ENCODE peak calls at places on chromosome 22, in six cellular contexts. One of them, this sample, is unnamed.
A peak's percentile ranks its signal among the peaks of the same experiment; 100 is the strongest.

GRCh38 chr22:27996981-27997380 is 77.9 kb upstream of the PITPNB start:
- DNase-seq in activated CD8-positive, alpha-beta memory T cell treated with anti-CD3 and anti-CD28 coated beads, Interleukin-2, amount 50 U/mL, for 48 hours: no peak
- DNase-seq in RWPE1: no peak
- DNase-seq in ELF-1: no peak
- DNase-seq in A549: no peak
- DNase-seq in small intestine: no peak
- DNase-seq in this sample: no peak

GRCh38 chr22:45009881-45010531 is at the start of gene PHF21B:
- DNase-seq in activated CD8-positive, alpha-beta memory T cell treated with anti-CD3 and anti-CD28 coated beads, Interleukin-2, amount 50 U/mL, for 48 hours: peak; percentile 78
- DNase-seq in RWPE1: peak; percentile 19
- DNase-seq in ELF-1: peak; percentile 68
- DNase-seq in A549: peak; percentile 71
- DNase-seq in small intestine: no peak
- DNase-seq in this sample: no peak

GRCh38 chr22:47012589-47013365 is 250.3 kb downstream of the TBC1D22A start:
- DNase-seq in activated CD8-positive, alpha-beta memory T cell treated with anti-CD3 and anti-CD28 coated beads, Interleukin-2, amount 50 U/mL, for 48 hours: no peak
- DNase-seq in RWPE1: no peak
- DNase-seq in ELF-1: no peak
- DNase-seq in A549: no peak
- DNase-seq in small intestine: no peak
- DNase-seq in this sample: no peak

GRCh38 chr22:41290262-41291221 is 4.6 kb upstream of the RANGAP1 start:
- DNase-seq in activated CD8-positive, alpha-beta memory T cell treated with anti-CD3 and anti-CD28 coated beads, Interleukin-2, amount 50 U/mL, for 48 hours: no peak
- DNase-seq in RWPE1: peak; percentile 43
- DNase-seq in ELF-1: peak; percentile 82
- DNase-seq in A549: peak; percentile 44
- DNase-seq in small intestine: no peak
- DNase-seq in this sample: no peak

GRCh38 chr22:22091400-22091878 is 108.9 kb upstream of the TOP3B start:
- DNase-seq in activated CD8-positive, alpha-beta memory T cell treated with anti-CD3 and anti-CD28 coated beads, Interleukin-2, amount 50 U/mL, for 48 hours: no peak
- DNase-seq in RWPE1: no peak
- DNase-seq in ELF-1: no peak
- DNase-seq in A549: no peak
- DNase-seq in small intestine: no peak
- DNase-seq in this sample: no peak

GRCh38 chr22:33918676-33919590 is 1.3 kb downstream of the LARGE1 start:
- DNase-seq in activated CD8-positive, alpha-beta memory T cell treated with anti-CD3 and anti-CD28 coated beads, Interleukin-2, amount 50 U/mL, for 48 hours: no peak
- DNase-seq in RWPE1: no peak
- DNase-seq in ELF-1: no peak
- DNase-seq in A549: no peak
- DNase-seq in small intestine: no peak
- DNase-seq in this sample: no peak

GRCh38 chr22:32469799-32470212 is 4.8 kb upstream of the FBXO7 start:
- DNase-seq in activated CD8-positive, alpha-beta memory T cell treated with anti-CD3 and anti-CD28 coated beads, Interleukin-2, amount 50 U/mL, for 48 hours: no peak
- DNase-seq in RWPE1: no peak
- DNase-seq in ELF-1: peak; percentile 16
- DNase-seq in A549: peak; percentile 60
- DNase-seq in small intestine: no peak
- DNase-seq in this sample: peak; percentile 13

GRCh38 chr22:20494978-20495860 is at the start of gene KLHL22:
- DNase-seq in activated CD8-positive, alpha-beta memory T cell treated with anti-CD3 and anti-CD28 coated beads, Interleukin-2, amount 50 U/mL, for 48 hours: peak; percentile 70
- DNase-seq in RWPE1: peak; percentile 19
- DNase-seq in ELF-1: peak; percentile 44
- DNase-seq in A549: no peak
- DNase-seq in small intestine: peak; percentile 39
- DNase-seq in this sample: no peak

GRCh38 chr22:48605856-48606255 is 1221.8 kb downstream of the BRD1 start:
- DNase-seq in activated CD8-positive, alpha-beta memory T cell treated with anti-CD3 and anti-CD28 coated beads, Interleukin-2, amount 50 U/mL, for 48 hours: no peak
- DNase-seq in RWPE1: no peak
- DNase-seq in ELF-1: no peak
- DNase-seq in A549: peak; percentile 38
- DNase-seq in small intestine: no peak
- DNase-seq in this sample: no peak

GRCh38 chr22:20979243-20979809 is 2.8 kb upstream of the LZTR1 start:
- DNase-seq in activated CD8-positive, alpha-beta memory T cell treated with anti-CD3 and anti-CD28 coated beads, Interleukin-2, amount 50 U/mL, for 48 hours: peak; percentile 84
- DNase-seq in RWPE1: no peak
- DNase-seq in ELF-1: peak; percentile 97
- DNase-seq in A549: no peak
- DNase-seq in small intestine: peak; percentile 76
- DNase-seq in this sample: no peak

This sample was measured in HCT116.